ENCODE peak calls at places on chromosomes 4 and X, in six cellular contexts. O is breast epithelium, F is neural progenitor cell, J is aorta, R is testis, X is psoas muscle. Y is an unnamed sample. For H3K36me3, the result is how much of the 10 kb centered on the place peaks cover.

GRCh38 chr4:6200922-6201362 is 593 bp upstream of the JAKMIP1 start:
- DNase-seq in F (no peak), O (no peak), J (no peak), X (no peak), R (no peak), Y (peak)

GRCh38 chr4:151955721-151956340 is 195.0 kb upstream of the GATB start:
- DNase-seq in J (no peak), R (no peak), X (no peak), F (no peak), O (no peak), Y (no peak)

GRCh38 chr4:35465096-35465495 is 779.2 kb downstream of the ARAP2 start:
- DNase-seq in J (no peak), X (no peak), O (no peak), F (no peak), R (no peak), Y (no peak)

GRCh38 chr4:114378306-114378903 is 220.2 kb upstream of the UGT8 start:
- DNase-seq in R (no peak), J (no peak), F (no peak), O (no peak), X (no peak), Y (no peak)

GRCh38 chr4:26729547-26729946 is 131.1 kb upstream of the STIM2 start:
- DNase-seq in F (no peak), R (no peak), J (no peak), O (no peak), X (no peak), Y (no peak)

GRCh38 chr4:74157116-74157742 is 689 bp upstream of the MTHFD2L start:
- DNase-seq in X (no peak), R (no peak), O (no peak), J (no peak), F (no peak), Y (no peak)

GRCh38 chr4:11010624-11011023 is 326.1 kb upstream of the CLNK start:
- DNase-seq in O (no peak), R (no peak), F (no peak), X (no peak), J (no peak), Y (no peak)

GRCh38 chrX:118965395-118965794 is 9.0 kb upstream of the LONRF3 start:
- DNase-seq in X (no peak), F (no peak), R (no peak), J (no peak), O (no peak), Y (no peak)

GRCh38 chr4:165013691-165014090 is 18.1 kb upstream of the TRIM60 start:
- DNase-seq in R (no peak), X (no peak), F (no peak), J (no peak), O (no peak), Y (no peak)

GRCh38 chr4:176789955-176790354 is 2.8 kb downstream of the VEGFC start:
- DNase-seq in F (peak), O (no peak), J (no peak), R (no peak), X (no peak), Y (no peak)

GRCh38 chr4:108199881-108200280 is 31.1 kb upstream of the LEF1 start:
- DNase-seq in F (no peak), J (no peak), O (no peak), X (no peak), R (no peak), Y (no peak)

GRCh38 chr4:83793481-83793880 is 257.6 kb downstream of the GPAT3 start:
- DNase-seq in R (no peak), O (no peak), X (no peak), J (no peak), F (no peak), Y (no peak)

GRCh38 chr4:88963817-88964216 is 93.2 kb downstream of the FAM13A start:
- DNase-seq in F (no peak), R (no peak), O (no peak), J (no peak), X (no peak), Y (no peak)

GRCh38 chrX:47674776-47675175 is 15.8 kb upstream of the UXT start:
- DNase-seq in O (no peak), R (no peak), X (no peak), J (no peak), F (no peak), Y (no peak)

GRCh38 chrX:85109235-85109634 is 105.6 kb downstream of the APOOL start:
- DNase-seq in R (peak), F (peak), X (no peak), J (no peak), O (no peak), Y (no peak)

GRCh38 chr4:5782829-5783476 is 72.0 kb downstream of the EVC start:
- DNase-seq in O (no peak), J (no peak), F (no peak), R (no peak), X (no peak), Y (peak)

GRCh38 chrX:22037225-22037624 is 5.1 kb downstream of the PHEX start:
- DNase-seq in F (no peak), J (no peak), O (no peak), R (no peak), X (no peak), Y (no peak)

GRCh38 chr4:118224239-118224829 is 128.5 kb downstream of the PRSS12 start:
- DNase-seq in O (no peak), X (no peak), R (no peak), J (no peak), F (peak), Y (no peak)

GRCh38 chr4:177128306-177128705 is 181.4 kb upstream of the NEIL3 start:
- DNase-seq in F (no peak), X (no peak), R (no peak), J (no peak), O (no peak), Y (no peak)

GRCh38 chr4:53601251-53601764 is 10.0 kb upstream of the LNX1 start:
- DNase-seq in R (peak), J (no peak), F (peak), X (peak), O (peak), Y (peak)

GRCh38 chr4:95091272-95091671 is 333.5 kb downstream of the BMPR1B start:
- DNase-seq in O (no peak), X (no peak), J (no peak), R (no peak), F (peak), Y (no peak)

GRCh38 chrX:53088136-53088974 is 5.6 kb upstream of the KANTR start:
- DNase-seq in O (peak), J (peak), X (peak), R (peak), F (peak), Y (peak)

GRCh38 chrX:79096339-79096638 is 48.2 kb upstream of the GPR174 start:
- DNase-seq in O (no peak), R (no peak), J (no peak), F (no peak), X (no peak), Y (no peak)

GRCh38 chrX:32447640-32448039 is 763.7 kb downstream of the DMD start:
- DNase-seq in R (no peak), J (no peak), F (no peak), X (no peak), O (no peak), Y (no peak)

GRCh38 chr4:17773125-17773698 is 8.2 kb downstream of the FAM184B start:
- DNase-seq in X (no peak), R (no peak), O (no peak), F (no peak), J (no peak), Y (no peak)

GRCh38 chrX:142096263-142096662 is 108.8 kb downstream of the MAGEC2 start:
- DNase-seq in X (no peak), R (no peak), O (no peak), F (no peak), J (no peak), Y (no peak)

GRCh38 chrX:11667286-11667685 is 1.6 kb upstream of the ARHGAP6 start:
- DNase-seq in J (no peak), R (no peak), X (no peak), O (no peak), F (no peak), Y (no peak)

GRCh38 chrX:19875051-19875432 is 12.4 kb downstream of the SH3KBP1 start:
- DNase-seq in R (no peak), J (no peak), O (no peak), F (no peak), X (no peak), Y (no peak)

GRCh38 chr4:96525901-96526300 is 686.0 kb downstream of the PDHA2 start:
- DNase-seq in R (no peak), X (no peak), O (no peak), F (no peak), J (no peak), Y (no peak)

GRCh38 chr4:23135792-23136645 is 443.3 kb downstream of the GBA3 start:
- DNase-seq in O (no peak), J (no peak), X (no peak), R (peak), F (peak), Y (no peak)

GRCh38 chr4:133151681-133152329 is 2.7 kb downstream of the PCDH10 start:
- DNase-seq in X (no peak), O (no peak), R (no peak), F (peak), J (peak), Y (peak)

GRCh38 chr4:80360900-80361299 is 25.4 kb downstream of the CFAP299 start:
- DNase-seq in F (no peak), O (no peak), R (no peak), X (no peak), J (no peak), Y (no peak)

GRCh38 chr4:148574941-148575340 is 132.7 kb upstream of the NR3C2 start:
- DNase-seq in O (no peak), X (no peak), R (no peak), J (no peak), F (no peak), Y (no peak)
- H3K36me3 ChIP-seq in O (under half), X (under half), R (under half), J (under half), F (under half), Y (under half)

DNA sequence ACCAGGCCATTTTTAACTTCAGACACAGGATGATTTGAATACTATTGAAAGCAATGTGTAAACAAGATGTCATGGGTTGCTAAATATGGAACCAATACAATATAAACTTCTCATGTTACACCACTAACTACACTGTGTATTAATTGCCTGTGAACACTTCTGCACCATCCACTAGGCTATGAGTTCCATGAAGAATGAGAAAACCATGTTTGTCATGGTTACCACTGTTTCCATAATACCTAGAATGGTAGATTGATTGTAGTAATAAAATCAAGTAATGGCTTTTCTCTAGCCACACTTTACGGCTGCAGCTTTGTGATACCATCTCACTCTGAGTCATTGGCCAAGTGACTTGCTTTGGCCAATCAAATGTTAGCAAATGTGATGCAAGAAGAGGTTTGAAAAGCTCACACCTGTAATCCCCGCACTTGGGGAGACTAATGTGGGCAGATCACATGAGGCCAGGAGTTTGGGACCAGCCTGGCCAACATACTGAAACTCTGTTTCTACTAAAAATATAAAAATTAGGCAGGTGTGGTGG is 19.9 kb upstream of the CYBB start:
- DNase-seq in R (no peak), F (no peak), X (no peak), J (no peak), O (no peak), Y (no peak)
- H3K4me3 ChIP-seq in R (no peak), F (no peak), X (no peak), J (no peak), O (no peak), Y (no peak)

DNA sequence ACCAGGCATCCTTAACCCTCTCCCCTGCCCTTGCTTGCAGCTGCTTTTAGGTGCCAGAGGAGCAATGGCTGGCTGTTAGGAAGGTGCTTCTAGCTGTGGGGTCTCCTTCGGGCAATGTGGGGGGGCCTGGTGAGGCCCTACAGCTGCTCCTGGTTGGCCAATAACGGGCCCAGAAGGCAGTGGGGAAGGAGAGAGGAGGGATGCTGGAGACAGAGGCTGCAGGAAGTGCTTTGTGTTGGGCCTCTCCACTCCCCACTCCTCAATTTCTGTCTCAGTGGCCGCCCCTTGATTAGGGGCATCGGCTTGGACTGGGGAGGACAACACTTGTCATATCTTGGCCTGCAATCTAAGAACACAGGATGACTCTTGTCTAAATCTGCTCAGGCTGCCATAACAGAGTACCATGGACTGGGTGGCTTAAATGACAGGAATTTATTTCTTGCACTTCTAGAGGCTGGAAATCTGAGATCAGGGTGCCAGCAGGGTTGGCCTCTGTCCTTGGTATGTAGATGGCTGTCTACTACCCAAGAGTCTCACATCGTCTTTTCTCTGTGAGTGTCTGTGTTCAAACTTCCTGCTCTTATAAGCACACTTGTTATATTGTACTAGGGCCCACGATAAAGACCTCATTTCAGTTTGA is 374.3 kb downstream of the MID1IP1 start:
- DNase-seq in X (no peak), J (no peak), O (no peak), F (no peak), R (no peak), Y (no peak)
- H3K27ac ChIP-seq in X (no peak), J (no peak), O (no peak), F (no peak), R (no peak), Y (no peak)

DNA sequence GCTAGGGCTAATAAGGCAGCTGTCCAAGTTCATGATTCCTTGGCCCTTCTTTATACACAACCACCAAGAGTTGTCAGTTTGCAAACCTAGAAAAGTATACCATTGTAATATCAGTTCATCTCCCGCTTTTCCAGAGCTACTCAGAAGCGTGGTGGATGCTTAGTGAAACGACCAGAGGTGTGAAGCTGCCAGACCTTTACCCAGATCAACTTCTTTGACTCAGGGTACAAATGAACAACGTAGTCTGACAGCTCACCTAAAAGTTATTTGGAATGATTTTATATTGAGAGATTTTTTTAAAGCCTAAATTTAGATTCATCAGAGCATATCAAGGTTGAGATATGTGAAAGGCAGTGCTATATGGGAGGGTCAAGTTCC is 169.7 kb downstream of the CBR4 start:
- DNase-seq in X (no peak), F (no peak), J (no peak), O (no peak), R (no peak), Y (no peak)
- H3K36me3 ChIP-seq in X (under half), F (under half), J (under half), O (under half), R (under half), Y (under half)

GRCh38 chr4:8127051-8127798 is 31.4 kb downstream of the ABLIM2 start:
- DNase-seq in X (peak), R (no peak), O (no peak), F (no peak), J (no peak), Y (no peak)
- H3K4me3 ChIP-seq in X (peak), R (no peak), O (no peak), F (no peak), J (no peak), Y (no peak)

Y was measured in kidney.